ENCODE peak calls at places on chromosomes 3 and 15, in six cellular contexts. M, Y, F, I, T and B are unnamed samples.

GRCh38 chr3:159802864-159803263 is 185.8 kb upstream of the IL12A start:
- DNase-seq in M (no peak), Y (no peak), F (no peak), I (no peak), T (no peak), B (no peak)

GRCh38 chr15:65917936-65918335 is 48.6 kb downstream of the RAB11A start:
- DNase-seq in M (no peak), Y (no peak), F (no peak), I (no peak), T (no peak), B (no peak)

GRCh38 chr15:66760968-66761722 is 59.1 kb downstream of the SMAD6 start:
- DNase-seq in M (peak; percentile 79), Y (no peak), F (no peak), I (no peak), T (peak; percentile 9), B (no peak)

GRCh38 chr3:50241163-50241562 is 5.2 kb downstream of the GNAI2 start:
- DNase-seq in M (no peak), Y (no peak), F (no peak), I (no peak), T (no peak), B (no peak)

GRCh38 chr15:45425135-45425534 is 46.8 kb upstream of the GATM start:
- DNase-seq in M (no peak), Y (no peak), F (no peak), I (no peak), T (peak; percentile 78), B (no peak)

GRCh38 chr3:151630938-151631417 is 102.7 kb upstream of the AADACL2 start:
- DNase-seq in M (peak; percentile 69), Y (no peak), F (no peak), I (no peak), T (no peak), B (no peak)

GRCh38 chr3:43036621-43037331 is 57.7 kb downstream of the GASK1A start:
- DNase-seq in M (no peak), Y (no peak), F (no peak), I (peak; percentile 38), T (no peak), B (no peak)

GRCh38 chr3:125647318-125648014 is 52.2 kb upstream of the OSBPL11 start:
- DNase-seq in M (no peak), Y (no peak), F (no peak), I (peak; percentile 60), T (peak; percentile 76), B (no peak)

GRCh38 chr3:29937185-29937584 is 656.3 kb downstream of the RBMS3 start:
- DNase-seq in M (peak; percentile 37), Y (no peak), F (no peak), I (no peak), T (no peak), B (no peak)

GRCh38 chr3:40185029-40185695 is 124.3 kb upstream of the EIF1B start:
- DNase-seq in M (no peak), Y (no peak), F (no peak), I (no peak), T (no peak), B (no peak)

GRCh38 chr15:63461230-63461629 is 43.2 kb upstream of the USP3 start:
- DNase-seq in M (no peak), Y (no peak), F (no peak), I (no peak), T (no peak), B (no peak)

GRCh38 chr3:66035763-66036477 is 2.8 kb downstream of the MAGI1 start:
- DNase-seq in M (no peak), Y (no peak), F (no peak), I (no peak), T (peak; percentile 74), B (no peak)

GRCh38 chr3:134630506-134630905 is 20.3 kb downstream of the KY start:
- DNase-seq in M (no peak), Y (no peak), F (no peak), I (no peak), T (peak; percentile 32), B (no peak)

GRCh38 chr3:172146349-172146748 is 107.0 kb downstream of the FNDC3B start:
- DNase-seq in M (no peak), Y (no peak), F (no peak), I (no peak), T (no peak), B (no peak)

GRCh38 chr3:160665784-160666526 is 11.0 kb upstream of the ARL14 start:
- DNase-seq in M (peak; percentile 91), Y (no peak), F (no peak), I (no peak), T (peak; percentile 92), B (no peak)

GRCh38 chr15:92527197-92527596 is 128.4 kb downstream of the FAM174B start:
- DNase-seq in M (peak; percentile 24), Y (no peak), F (no peak), I (no peak), T (no peak), B (no peak)

GRCh38 chr3:16033889-16034687 is 140.4 kb upstream of the GALNT15 start:
- DNase-seq in M (no peak), Y (no peak), F (no peak), I (no peak), T (no peak), B (no peak)

GRCh38 chr3:127556565-127556964 is 34.0 kb downstream of the TPRA1 start:
- DNase-seq in M (no peak), Y (no peak), F (no peak), I (no peak), T (no peak), B (no peak)

GRCh38 chr15:65305144-65305758 is 774 bp downstream of the RNU5B-1 start:
- DNase-seq in M (no peak), Y (no peak), F (no peak), I (no peak), T (no peak), B (no peak)

GRCh38 chr3:140396110-140396509 is 281.8 kb upstream of the TRIM42 start:
- DNase-seq in M (no peak), Y (no peak), F (no peak), I (no peak), T (no peak), B (no peak)